ENCODE peak calls at places on chromosome 14, in ten cellular contexts. D, Z, I, G, H, T, Q, P, M and U are unnamed samples.

GRCh38 chr14:94145902-94146527 is 16.6 kb upstream of the IFI27L2 start:
- DNase-seq in D (no peak), Z (peak), I (no peak), G (no peak), H (no peak), T (no peak), Q (no peak), P (no peak), M (no peak), U (no peak)

GRCh38 chr14:93044116-93044515 is 71.6 kb downstream of the ITPK1 start:
- DNase-seq in D (no peak), Z (peak), I (no peak), G (no peak), H (no peak), T (peak), Q (no peak), P (no peak), M (no peak), U (no peak)

GRCh38 chr14:58985786-58986185 is 202.7 kb upstream of the DAAM1 start:
- DNase-seq in D (no peak), Z (no peak), I (no peak), G (no peak), H (no peak), T (no peak), Q (no peak), P (no peak), M (no peak), U (no peak)

GRCh38 chr14:72902802-72903530 is 9.1 kb upstream of the DPF3 start:
- DNase-seq in D (no peak), Z (no peak), I (no peak), G (no peak), H (no peak), T (no peak), Q (no peak), P (no peak), M (no peak), U (no peak)

GRCh38 chr14:24058260-24058950 is 6.6 kb downstream of the CARMIL3 start:
- DNase-seq in D (no peak), Z (peak), I (peak), G (peak), H (peak), T (peak), Q (peak), P (peak), M (peak), U (no peak)

GRCh38 chr14:70616646-70617045 is 16.2 kb upstream of the MED6 start:
- DNase-seq in D (no peak), Z (peak), I (no peak), G (no peak), H (no peak), T (no peak), Q (no peak), P (no peak), M (no peak), U (no peak)

GRCh38 chr14:38012056-38012455 is 195.6 kb upstream of the SSTR1 start:
- DNase-seq in D (no peak), Z (no peak), I (no peak), G (no peak), H (no peak), T (no peak), Q (no peak), P (no peak), M (no peak), U (no peak)

GRCh38 chr14:100410056-100410565 is 87.0 kb downstream of the SLC25A47 start:
- DNase-seq in D (no peak), Z (peak), I (no peak), G (no peak), H (no peak), T (no peak), Q (no peak), P (no peak), M (no peak), U (no peak)

DNA sequence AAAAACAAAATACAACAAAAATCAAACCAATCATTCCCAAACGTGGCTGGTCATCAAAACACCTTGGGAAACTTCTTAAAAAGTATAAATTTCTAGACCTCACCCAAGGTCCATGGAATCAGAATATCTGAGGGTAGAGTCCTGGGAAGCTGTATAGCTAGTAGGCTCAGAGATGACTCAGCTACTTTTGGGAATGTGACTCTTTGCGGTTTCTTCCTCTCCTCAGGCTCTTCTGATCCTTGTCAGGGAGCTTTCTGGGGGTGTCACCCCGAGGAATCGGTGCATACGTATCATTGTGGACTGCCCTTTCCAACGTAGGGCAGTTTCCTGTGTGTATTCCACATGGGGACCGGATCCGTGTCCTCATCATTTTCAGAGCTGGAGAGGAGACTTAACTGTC is 14.8 kb downstream of the JDP2 start:
- DNase-seq in D (no peak), Z (peak), I (no peak), G (no peak), H (no peak), T (no peak), Q (no peak), P (no peak), M (no peak), U (no peak)
- H3K4me3 ChIP-seq in D (no peak), Z (no peak), I (no peak), G (no peak), H (no peak), T (no peak), Q (no peak), P (no peak), M (no peak), U (no peak)

GRCh38 chr14:56004323-56004722 is 113.9 kb upstream of the PELI2 start:
- DNase-seq in D (no peak), Z (no peak), I (no peak), G (no peak), H (no peak), T (no peak), Q (no peak), P (no peak), M (no peak), U (no peak)

GRCh38 chr14:56005580-56006053 is 112.6 kb upstream of the PELI2 start:
- DNase-seq in D (peak), Z (no peak), I (no peak), G (no peak), H (no peak), T (peak), Q (no peak), P (no peak), M (peak), U (no peak)

GRCh38 chr14:56002876-56003625 is 115.2 kb upstream of the PELI2 start:
- DNase-seq in D (no peak), Z (no peak), I (no peak), G (no peak), H (peak), T (no peak), Q (no peak), P (peak), M (no peak), U (peak)

GRCh38 chr14:56002316-56002715 is 115.9 kb upstream of the PELI2 start:
- DNase-seq in D (no peak), Z (no peak), I (no peak), G (no peak), H (no peak), T (peak), Q (no peak), P (no peak), M (no peak), U (no peak)

GRCh38 chr14:56004807-56005579 is 113.2 kb upstream of the PELI2 start:
- DNase-seq in D (peak), Z (peak), I (no peak), G (no peak), H (peak), T (peak), Q (peak), P (peak), M (peak), U (peak)
- H3K4me3 ChIP-seq in D (peak), Z (peak), I (no peak), G (no peak), H (no peak), T (no peak), Q (peak), P (peak), M (peak), U (no peak)

GRCh38 chr14:96260341-96260821 is 4.4 kb downstream of the BDKRB1 start:
- DNase-seq in D (no peak), Z (no peak), I (no peak), G (no peak), H (no peak), T (no peak), Q (no peak), P (no peak), M (no peak), U (no peak)
- H3K4me3 ChIP-seq in D (no peak), Z (no peak), I (no peak), G (no peak), H (no peak), T (no peak), Q (no peak), P (no peak), M (no peak), U (no peak)

GRCh38 chr14:54565236-54566151 is 1.4 kb upstream of the SAMD4A start:
- DNase-seq in D (peak), Z (peak), I (peak), G (peak), H (peak), T (peak), Q (peak), P (peak), M (peak), U (no peak)

GRCh38 chr14:54566152-54566409 is 847 bp upstream of the SAMD4A start:
- DNase-seq in D (no peak), Z (no peak), I (no peak), G (no peak), H (no peak), T (no peak), Q (no peak), P (no peak), M (no peak), U (no peak)

GRCh38 chr14:54562334-54562733 is 4.6 kb upstream of the SAMD4A start:
- DNase-seq in D (no peak), Z (no peak), I (no peak), G (no peak), H (no peak), T (no peak), Q (no peak), P (no peak), M (no peak), U (no peak)

GRCh38 chr14:54564799-54565235 is 2.1 kb upstream of the SAMD4A start:
- DNase-seq in D (no peak), Z (peak), I (peak), G (no peak), H (no peak), T (no peak), Q (peak), P (no peak), M (peak), U (no peak)

GRCh38 chr14:54564071-54564798 is 2.7 kb upstream of the SAMD4A start:
- DNase-seq in D (no peak), Z (peak), I (no peak), G (peak), H (no peak), T (peak), Q (no peak), P (peak), M (no peak), U (peak)
- H3K4me3 ChIP-seq in D (peak), Z (no peak), I (no peak), G (peak), H (peak), T (peak), Q (peak), P (peak), M (peak), U (no peak)

GRCh38 chr14:73998736-73999135 is 20.4 kb downstream of the ENTPD5 start:
- DNase-seq in D (no peak), Z (no peak), I (no peak), G (no peak), H (no peak), T (no peak), Q (no peak), P (no peak), M (no peak), U (no peak)

GRCh38 chr14:73995977-73996378 is 23.1 kb downstream of the ENTPD5 start:
- DNase-seq in D (no peak), Z (no peak), I (no peak), G (no peak), H (no peak), T (peak), Q (no peak), P (no peak), M (no peak), U (no peak)

GRCh38 chr14:73997108-73997943 is 21.8 kb downstream of the ENTPD5 start:
- DNase-seq in D (no peak), Z (no peak), I (no peak), G (no peak), H (no peak), T (peak), Q (no peak), P (no peak), M (no peak), U (no peak)

GRCh38 chr14:73996731-73997107 is 22.4 kb downstream of the ENTPD5 start:
- DNase-seq in D (no peak), Z (no peak), I (no peak), G (no peak), H (no peak), T (no peak), Q (no peak), P (no peak), M (no peak), U (no peak)

DNA sequence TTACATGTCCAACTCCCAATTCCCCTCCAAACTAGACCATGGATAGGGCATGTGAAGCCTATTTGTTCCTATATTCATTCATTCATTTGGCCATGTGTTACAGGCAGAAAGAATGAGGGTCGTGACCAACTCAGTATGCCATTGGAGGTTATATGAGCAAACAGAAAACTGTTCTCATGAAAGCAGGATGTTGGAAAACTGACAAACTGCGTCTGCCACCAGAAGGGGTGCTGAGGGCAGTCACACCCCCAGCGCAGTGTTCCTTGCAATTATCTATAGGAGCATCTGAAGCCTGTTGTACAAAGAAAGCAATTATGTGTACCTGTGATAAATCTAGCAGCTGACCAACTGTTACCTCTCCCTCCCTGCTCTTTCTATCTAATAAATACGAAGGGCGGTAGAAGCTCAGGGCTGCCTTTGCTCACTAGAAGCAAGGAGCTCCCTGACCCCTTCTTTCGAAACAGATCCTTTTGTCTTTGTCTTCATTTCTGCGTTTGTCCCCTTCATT is 21.1 kb downstream of the ENTPD5 start:
- DNase-seq in D (no peak), Z (no peak), I (no peak), G (no peak), H (no peak), T (no peak), Q (no peak), P (no peak), M (no peak), U (no peak)
- H3K4me3 ChIP-seq in D (no peak), Z (no peak), I (no peak), G (no peak), H (no peak), T (no peak), Q (no peak), P (no peak), M (no peak), U (no peak)